ENCODE peak calls at places on chromosomes 5 and 9, in five cellular contexts. One of them, this sample, is unnamed.

GRCh38 chr5:32030686-32031478 is 143.2 kb downstream of the GOLPH3 start:
- DNase-seq in T47D: no peak
- DNase-seq in HS-5: no peak
- DNase-seq in HFF-Myc: no peak
- DNase-seq in activated T-cell treated with anti-CD3 and anti-CD28 coated beads, Interleukin-2, amount 50 U/mL, for 72 hours: no peak
- DNase-seq in this sample: no peak

GRCh38 chr9:91302831-91303230 is 58.9 kb downstream of the AUH start:
- DNase-seq in HFF-Myc: peak; percentile 45
- DNase-seq in activated T-cell treated with anti-CD3 and anti-CD28 coated beads, Interleukin-2, amount 50 U/mL, for 72 hours: no peak
- DNase-seq in T47D: no peak
- DNase-seq in HS-5: peak; percentile 83
- DNase-seq in this sample: peak; percentile 44

GRCh38 chr9:27117489-27118135 is 8.6 kb downstream of the TEK start:
- DNase-seq in activated T-cell treated with anti-CD3 and anti-CD28 coated beads, Interleukin-2, amount 50 U/mL, for 72 hours: no peak
- DNase-seq in T47D: no peak
- DNase-seq in HFF-Myc: no peak
- DNase-seq in HS-5: peak; percentile 50
- DNase-seq in this sample: no peak

GRCh38 chr9:90546200-90546599 is 96.4 kb downstream of the DIRAS2 start:
- DNase-seq in HFF-Myc: peak; percentile 66
- DNase-seq in HS-5: peak; percentile 92
- DNase-seq in T47D: no peak
- DNase-seq in activated T-cell treated with anti-CD3 and anti-CD28 coated beads, Interleukin-2, amount 50 U/mL, for 72 hours: no peak
- DNase-seq in this sample: no peak

GRCh38 chr9:38652044-38652443 is 31.6 kb upstream of the ANKRD18A start:
- DNase-seq in T47D: no peak
- DNase-seq in HFF-Myc: no peak
- DNase-seq in activated T-cell treated with anti-CD3 and anti-CD28 coated beads, Interleukin-2, amount 50 U/mL, for 72 hours: no peak
- DNase-seq in HS-5: no peak
- DNase-seq in this sample: no peak

GRCh38 chr9:138071292-138071691 is 193.7 kb downstream of the CACNA1B start:
- DNase-seq in activated T-cell treated with anti-CD3 and anti-CD28 coated beads, Interleukin-2, amount 50 U/mL, for 72 hours: no peak
- DNase-seq in HS-5: no peak
- DNase-seq in T47D: no peak
- DNase-seq in HFF-Myc: no peak
- DNase-seq in this sample: no peak

GRCh38 chr5:140295414-140295813 is 7.5 kb downstream of the PFDN1 start:
- DNase-seq in activated T-cell treated with anti-CD3 and anti-CD28 coated beads, Interleukin-2, amount 50 U/mL, for 72 hours: peak; percentile 27
- DNase-seq in HS-5: peak; percentile 96
- DNase-seq in HFF-Myc: peak; percentile 85
- DNase-seq in T47D: no peak
- DNase-seq in this sample: peak; percentile 57

GRCh38 chr5:55903121-55903701 is 52.1 kb downstream of the IL31RA start:
- DNase-seq in HS-5: no peak
- DNase-seq in T47D: no peak
- DNase-seq in activated T-cell treated with anti-CD3 and anti-CD28 coated beads, Interleukin-2, amount 50 U/mL, for 72 hours: peak; percentile 83
- DNase-seq in HFF-Myc: no peak
- DNase-seq in this sample: no peak

GRCh38 chr5:73393606-73394489 is 54.7 kb downstream of the FOXD1 start:
- DNase-seq in HFF-Myc: no peak
- DNase-seq in activated T-cell treated with anti-CD3 and anti-CD28 coated beads, Interleukin-2, amount 50 U/mL, for 72 hours: no peak
- DNase-seq in T47D: no peak
- DNase-seq in HS-5: no peak
- DNase-seq in this sample: no peak

GRCh38 chr5:13553896-13554295 is 390.6 kb downstream of the DNAH5 start:
- DNase-seq in activated T-cell treated with anti-CD3 and anti-CD28 coated beads, Interleukin-2, amount 50 U/mL, for 72 hours: no peak
- DNase-seq in HS-5: no peak
- DNase-seq in HFF-Myc: no peak
- DNase-seq in T47D: peak; percentile 24
- DNase-seq in this sample: no peak

GRCh38 chr5:102262688-102263087 is 33.4 kb downstream of the SLCO4C1 start:
- DNase-seq in HS-5: no peak
- DNase-seq in activated T-cell treated with anti-CD3 and anti-CD28 coated beads, Interleukin-2, amount 50 U/mL, for 72 hours: no peak
- DNase-seq in HFF-Myc: no peak
- DNase-seq in T47D: no peak
- DNase-seq in this sample: no peak

GRCh38 chr9:136354592-136355085 is 8.9 kb downstream of the DNLZ start:
- DNase-seq in activated T-cell treated with anti-CD3 and anti-CD28 coated beads, Interleukin-2, amount 50 U/mL, for 72 hours: no peak
- DNase-seq in HFF-Myc: no peak
- DNase-seq in T47D: no peak
- DNase-seq in HS-5: no peak
- DNase-seq in this sample: no peak

GRCh38 chr5:125412051-125412560 is 665.7 kb upstream of the ZNF608 start:
- DNase-seq in T47D: no peak
- DNase-seq in HS-5: no peak
- DNase-seq in HFF-Myc: peak; percentile 25
- DNase-seq in activated T-cell treated with anti-CD3 and anti-CD28 coated beads, Interleukin-2, amount 50 U/mL, for 72 hours: no peak
- DNase-seq in this sample: no peak

GRCh38 chr9:87580941-87581438 is 83.3 kb downstream of the DAPK1 start:
- DNase-seq in T47D: no peak
- DNase-seq in activated T-cell treated with anti-CD3 and anti-CD28 coated beads, Interleukin-2, amount 50 U/mL, for 72 hours: no peak
- DNase-seq in HS-5: no peak
- DNase-seq in HFF-Myc: no peak
- DNase-seq in this sample: no peak

GRCh38 chr9:38641985-38642864 is 21.8 kb upstream of the ANKRD18A start:
- DNase-seq in HS-5: no peak
- DNase-seq in T47D: peak; percentile 43
- DNase-seq in HFF-Myc: no peak
- DNase-seq in activated T-cell treated with anti-CD3 and anti-CD28 coated beads, Interleukin-2, amount 50 U/mL, for 72 hours: no peak
- DNase-seq in this sample: peak; percentile 70

GRCh38 chr5:147458581-147458980 is 51.3 kb downstream of the DPYSL3 start:
- DNase-seq in T47D: no peak
- DNase-seq in HS-5: no peak
- DNase-seq in HFF-Myc: no peak
- DNase-seq in activated T-cell treated with anti-CD3 and anti-CD28 coated beads, Interleukin-2, amount 50 U/mL, for 72 hours: no peak
- DNase-seq in this sample: no peak

GRCh38 chr5:161946911-161947310 is 99.0 kb downstream of the GABRA1 start:
- DNase-seq in HFF-Myc: no peak
- DNase-seq in HS-5: no peak
- DNase-seq in activated T-cell treated with anti-CD3 and anti-CD28 coated beads, Interleukin-2, amount 50 U/mL, for 72 hours: no peak
- DNase-seq in T47D: no peak
- DNase-seq in this sample: no peak

GRCh38 chr5:151037561-151038291 is 17.3 kb downstream of the GPX3 start:
- DNase-seq in activated T-cell treated with anti-CD3 and anti-CD28 coated beads, Interleukin-2, amount 50 U/mL, for 72 hours: no peak
- DNase-seq in HFF-Myc: no peak
- DNase-seq in T47D: no peak
- DNase-seq in HS-5: no peak
- DNase-seq in this sample: no peak

GRCh38 chr5:151637676-151638075 is 46.5 kb upstream of the FAT2 start:
- DNase-seq in activated T-cell treated with anti-CD3 and anti-CD28 coated beads, Interleukin-2, amount 50 U/mL, for 72 hours: no peak
- DNase-seq in HFF-Myc: no peak
- DNase-seq in T47D: no peak
- DNase-seq in HS-5: no peak
- DNase-seq in this sample: no peak

GRCh38 chr5:90096415-90097081 is 313.0 kb downstream of the CETN3 start:
- DNase-seq in HFF-Myc: no peak
- DNase-seq in T47D: no peak
- DNase-seq in HS-5: peak; percentile 55
- DNase-seq in activated T-cell treated with anti-CD3 and anti-CD28 coated beads, Interleukin-2, amount 50 U/mL, for 72 hours: no peak
- DNase-seq in this sample: no peak

GRCh38 chr5:93192107-93192506 is 388.9 kb downstream of the NR2F1-AS1 start:
- DNase-seq in HFF-Myc: peak; percentile 73
- DNase-seq in HS-5: peak; percentile 75
- DNase-seq in T47D: no peak
- DNase-seq in activated T-cell treated with anti-CD3 and anti-CD28 coated beads, Interleukin-2, amount 50 U/mL, for 72 hours: no peak
- DNase-seq in this sample: no peak

GRCh38 chr5:60544162-60544561 is 155.8 kb downstream of the DEPDC1B start:
- DNase-seq in HFF-Myc: no peak
- DNase-seq in activated T-cell treated with anti-CD3 and anti-CD28 coated beads, Interleukin-2, amount 50 U/mL, for 72 hours: no peak
- DNase-seq in HS-5: no peak
- DNase-seq in T47D: no peak
- DNase-seq in this sample: no peak

GRCh38 chr5:31741496-31741895 is 102.6 kb downstream of the PDZD2 start:
- DNase-seq in HFF-Myc: no peak
- DNase-seq in activated T-cell treated with anti-CD3 and anti-CD28 coated beads, Interleukin-2, amount 50 U/mL, for 72 hours: no peak
- DNase-seq in HS-5: no peak
- DNase-seq in T47D: no peak
- DNase-seq in this sample: no peak

GRCh38 chr5:39951070-39951469 is 526.3 kb upstream of the DAB2 start:
- DNase-seq in HFF-Myc: no peak
- DNase-seq in HS-5: no peak
- DNase-seq in T47D: no peak
- DNase-seq in activated T-cell treated with anti-CD3 and anti-CD28 coated beads, Interleukin-2, amount 50 U/mL, for 72 hours: no peak
- DNase-seq in this sample: no peak

GRCh38 chr5:174990909-174991308 is 266.5 kb downstream of the MSX2 start:
- DNase-seq in activated T-cell treated with anti-CD3 and anti-CD28 coated beads, Interleukin-2, amount 50 U/mL, for 72 hours: no peak
- DNase-seq in HS-5: no peak
- DNase-seq in HFF-Myc: no peak
- DNase-seq in T47D: no peak
- DNase-seq in this sample: no peak

GRCh38 chr5:71899865-71900342 is 180.8 kb downstream of the CARTPT start:
- DNase-seq in T47D: no peak
- DNase-seq in HFF-Myc: no peak
- DNase-seq in HS-5: peak; percentile 60
- DNase-seq in activated T-cell treated with anti-CD3 and anti-CD28 coated beads, Interleukin-2, amount 50 U/mL, for 72 hours: no peak
- DNase-seq in this sample: no peak

GRCh38 chr5:102666164-102666951 is 88.7 kb upstream of the PAM start:
- DNase-seq in HS-5: no peak
- DNase-seq in HFF-Myc: peak; percentile 73
- DNase-seq in T47D: no peak
- DNase-seq in activated T-cell treated with anti-CD3 and anti-CD28 coated beads, Interleukin-2, amount 50 U/mL, for 72 hours: no peak
- DNase-seq in this sample: no peak

GRCh38 chr9:87862536-87863268 is 20.0 kb upstream of the SPATA31E1 start:
- DNase-seq in HFF-Myc: no peak
- DNase-seq in HS-5: peak; percentile 76
- DNase-seq in activated T-cell treated with anti-CD3 and anti-CD28 coated beads, Interleukin-2, amount 50 U/mL, for 72 hours: no peak
- DNase-seq in T47D: no peak
- DNase-seq in this sample: no peak

GRCh38 chr9:68747043-68747533 is 42.0 kb downstream of the PIP5K1B start:
- DNase-seq in T47D: no peak
- DNase-seq in activated T-cell treated with anti-CD3 and anti-CD28 coated beads, Interleukin-2, amount 50 U/mL, for 72 hours: no peak
- DNase-seq in HS-5: no peak
- DNase-seq in HFF-Myc: no peak
- DNase-seq in this sample: no peak

GRCh38 chr9:89623925-89624420 is 19.2 kb downstream of the GADD45G start:
- DNase-seq in HFF-Myc: no peak
- DNase-seq in activated T-cell treated with anti-CD3 and anti-CD28 coated beads, Interleukin-2, amount 50 U/mL, for 72 hours: no peak
- DNase-seq in T47D: no peak
- DNase-seq in HS-5: no peak
- DNase-seq in this sample: no peak

GRCh38 chr9:86747711-86748110 is 199.6 kb downstream of the GAS1 start:
- DNase-seq in HFF-Myc: no peak
- DNase-seq in activated T-cell treated with anti-CD3 and anti-CD28 coated beads, Interleukin-2, amount 50 U/mL, for 72 hours: no peak
- DNase-seq in HS-5: no peak
- DNase-seq in T47D: no peak
- DNase-seq in this sample: no peak

GRCh38 chr9:80061940-80062339 is 490.2 kb downstream of the TLE4 start:
- DNase-seq in T47D: no peak
- DNase-seq in HS-5: peak; percentile 92
- DNase-seq in activated T-cell treated with anti-CD3 and anti-CD28 coated beads, Interleukin-2, amount 50 U/mL, for 72 hours: no peak
- DNase-seq in HFF-Myc: peak; percentile 43
- DNase-seq in this sample: no peak

GRCh38 chr5:68950111-68950510 is 143.7 kb upstream of the SLC30A5 start:
- DNase-seq in T47D: no peak
- DNase-seq in activated T-cell treated with anti-CD3 and anti-CD28 coated beads, Interleukin-2, amount 50 U/mL, for 72 hours: no peak
- DNase-seq in HS-5: no peak
- DNase-seq in HFF-Myc: no peak
- DNase-seq in this sample: no peak

This sample was measured in HL-60.